ENCODE peak calls at places on chromosome X, in four cellular contexts. K is H9, Y is mesendoderm, U is H1. D is an unnamed sample. For H3K79me2, the result is how much of the 10 kb centered on the place peaks cover.

GRCh38 chrX:21747523-21747922 is 10.4 kb downstream of the SMPX start:
- DNase-seq in K (no peak), Y (peak), U (no peak), D (no peak)

GRCh38 chrX:119880552-119881437 is 9.2 kb downstream of the NDUFA1 start:
- DNase-seq in K (peak), Y (peak), U (no peak), D (peak)

GRCh38 chrX:153722704-153723350 is 1.4 kb downstream of the BCAP31 start:
- DNase-seq in K (no peak), Y (no peak), U (no peak), D (peak)

GRCh38 chrX:154505726-154506125 is 10.3 kb downstream of the FAM3A start:
- DNase-seq in K (no peak), Y (no peak), U (no peak), D (no peak)

GRCh38 chrX:134172588-134173259 is 64.3 kb upstream of the CCDC160 start:
- DNase-seq in K (no peak), Y (peak), U (no peak), D (peak)

GRCh38 chrX:54208531-54208930 is 25.5 kb upstream of the FAM120C start:
- DNase-seq in K (no peak), Y (no peak), U (no peak), D (no peak)

GRCh38 chrX:150482537-150483217 is 85.7 kb upstream of the MTM1 start:
- DNase-seq in K (no peak), Y (peak), U (no peak), D (peak)

GRCh38 chrX:67607436-67607835 is 63.6 kb downstream of the AR start:
- DNase-seq in K (no peak), Y (no peak), U (no peak), D (no peak)

GRCh38 chrX:134669378-134670098 is 11.3 kb upstream of the PLAC1 start:
- DNase-seq in K (no peak), Y (peak), U (no peak), D (no peak)

GRCh38 chrX:107556967-107557366 is 71.3 kb upstream of the PRPS1 start:
- DNase-seq in K (no peak), Y (no peak), U (no peak), D (no peak)

GRCh38 chrX:12978205-12979010 is 3.5 kb downstream of the TMSB4X start:
- DNase-seq in K (peak), Y (peak), U (no peak), D (no peak)

GRCh38 chrX:153632612-153632980 is 14.4 kb upstream of the DUSP9 start:
- DNase-seq in K (no peak), Y (no peak), U (no peak), D (no peak)

GRCh38 chrX:149825424-149825823 is 43.7 kb downstream of the MAGEA9 start:
- DNase-seq in K (peak), Y (peak), U (peak), D (no peak)

GRCh38 chrX:152817082-152817744 is 13.3 kb downstream of the CETN2 start:
- DNase-seq in K (no peak), Y (peak), U (no peak), D (no peak)

GRCh38 chrX:80354966-80355465 is 65.2 kb upstream of the TENT5D start:
- DNase-seq in K (no peak), Y (no peak), U (no peak), D (no peak)

GRCh38 chrX:107102980-107103379 is 15.6 kb downstream of the RBM41 start:
- DNase-seq in K (no peak), Y (peak), U (no peak), D (no peak)

GRCh38 chrX:2650865-2651264 is 40.2 kb upstream of the CD99 start:
- DNase-seq in K (no peak), Y (no peak), U (no peak), D (no peak)

GRCh38 chrX:131987252-131987651 is 35.9 kb upstream of the STK26 start:
- DNase-seq in K (no peak), Y (no peak), U (no peak), D (no peak)

GRCh38 chrX:150694738-150695410 is 1.7 kb downstream of the MTMR1 start:
- DNase-seq in K (no peak), Y (no peak), U (no peak), D (no peak)

GRCh38 chrX:136762820-136763452 is 17.8 kb downstream of the ARHGEF6 start:
- DNase-seq in K (no peak), Y (peak), U (no peak), D (no peak)

DNA sequence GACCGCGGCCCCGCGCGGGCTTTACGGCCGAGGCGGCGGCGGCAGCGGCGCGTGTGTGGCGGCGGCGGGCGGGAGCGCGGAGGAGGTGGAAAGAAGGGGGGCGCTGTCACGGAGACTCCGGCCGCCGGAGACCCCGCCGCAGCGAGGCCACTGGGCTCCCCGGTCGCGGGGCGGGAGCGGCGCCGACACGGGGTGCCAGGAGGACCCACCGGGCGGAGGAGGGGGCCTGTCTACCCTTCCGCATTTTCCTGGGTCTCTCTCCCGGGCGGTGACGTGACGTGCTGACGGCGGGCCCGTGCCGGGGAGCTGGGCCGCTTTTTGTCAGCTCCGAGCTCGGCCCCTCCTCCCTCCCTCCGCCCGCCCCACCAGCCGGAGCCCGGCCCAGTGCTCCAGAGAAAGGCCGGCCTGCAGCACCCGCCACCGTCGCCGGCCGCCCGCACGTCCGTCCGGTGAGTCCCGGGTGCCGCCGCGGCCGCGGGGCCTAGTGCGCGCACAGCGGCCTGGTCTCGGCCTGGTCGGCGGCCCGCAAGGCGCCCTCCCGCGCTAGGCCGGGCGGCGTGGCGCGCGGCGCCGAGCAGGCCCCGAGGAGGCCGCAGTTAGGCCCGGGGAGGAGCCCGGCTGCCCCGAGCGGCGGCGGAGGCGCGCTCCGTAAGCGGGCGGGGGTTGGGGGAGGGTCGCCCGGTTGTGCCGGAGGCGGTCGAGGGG is at the start of gene ZFX:
- DNase-seq in K (peak), Y (peak), U (peak), D (peak)
- H2BK120ac ChIP-seq in K (peak), Y (peak), U (no peak), D (peak)

GRCh38 chrX:63747331-63747730 is 37.7 kb downstream of the ARHGEF9 start:
- DNase-seq in K (no peak), Y (no peak), U (no peak), D (peak)

GRCh38 chrX:63746278-63746677 is 38.7 kb downstream of the ARHGEF9 start:
- DNase-seq in K (no peak), Y (no peak), U (no peak), D (no peak)

GRCh38 chrX:63746715-63747114 is 38.3 kb downstream of the ARHGEF9 start:
- DNase-seq in K (no peak), Y (no peak), U (no peak), D (no peak)

GRCh38 chrX:63743596-63743995 is 41.4 kb downstream of the ARHGEF9 start:
- DNase-seq in K (no peak), Y (no peak), U (no peak), D (no peak)

GRCh38 chrX:63744850-63745249 is 40.2 kb downstream of the ARHGEF9 start:
- DNase-seq in K (no peak), Y (no peak), U (no peak), D (no peak)
- H3K79me2 ChIP-seq in K (under half), Y (under half), U (under half), D (under half)

DNA sequence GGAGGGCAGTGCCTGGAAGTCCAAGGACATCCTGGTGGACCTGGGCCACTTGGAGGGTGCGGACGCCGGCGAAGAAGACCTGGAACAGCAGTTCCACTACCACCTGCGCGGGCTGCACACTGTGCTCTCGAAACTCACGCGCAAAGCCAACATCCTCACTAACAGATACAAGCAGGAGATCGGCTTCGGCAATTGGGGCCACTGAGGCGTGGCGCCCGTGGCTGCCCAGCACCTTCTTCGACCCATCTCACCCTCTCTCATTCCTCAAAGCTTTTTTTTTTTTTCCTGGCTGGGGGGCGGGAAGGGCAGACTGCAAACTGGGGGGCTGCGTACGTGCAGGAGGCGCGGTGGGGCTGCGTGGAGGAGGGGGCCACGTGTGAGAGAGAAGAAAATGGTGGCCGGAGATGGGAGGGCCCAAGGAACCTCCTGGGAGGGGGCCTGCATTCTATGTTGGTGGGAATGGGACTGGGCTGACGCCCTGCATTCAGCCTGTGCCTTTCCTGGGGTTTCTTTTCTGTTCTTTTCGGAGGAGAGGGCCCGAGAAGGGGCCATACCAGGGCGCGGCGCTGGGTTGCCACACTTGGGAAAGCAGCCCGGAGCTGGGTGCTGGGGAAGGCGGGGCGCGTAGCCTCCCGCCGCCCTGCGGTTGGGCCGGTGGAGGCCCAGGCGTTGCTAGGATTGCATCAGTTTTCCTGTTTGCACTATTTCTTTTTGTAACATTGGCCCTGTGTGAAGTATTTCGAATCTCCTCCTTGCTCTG is 4.2 kb downstream of the MID1IP1 start:
- DNase-seq in K (peak), Y (peak), U (peak), D (peak)
- H2BK120ac ChIP-seq in K (no peak), Y (no peak), U (no peak), D (no peak)

GRCh38 chrX:110241816-110242215 is 76.1 kb downstream of the AMMECR1 start:
- DNase-seq in K (no peak), Y (no peak), U (no peak), D (no peak)
- H3K79me2 ChIP-seq in K (under half), Y (under half), U (under half), D (under half)

GRCh38 chrX:1394731-1395501 is 3.0 kb upstream of the SLC25A6 start:
- DNase-seq in K (no peak), Y (no peak), U (no peak), D (no peak)
- H2BK120ac ChIP-seq in K (no peak), Y (no peak), U (no peak), D (no peak)

GRCh38 chrX:77427586-77427985 is 19.6 kb upstream of the FGF16 start:
- DNase-seq in K (no peak), Y (no peak), U (no peak), D (no peak)

GRCh38 chrX:77426811-77427210 is 20.4 kb upstream of the FGF16 start:
- DNase-seq in K (no peak), Y (no peak), U (no peak), D (no peak)

DNA sequence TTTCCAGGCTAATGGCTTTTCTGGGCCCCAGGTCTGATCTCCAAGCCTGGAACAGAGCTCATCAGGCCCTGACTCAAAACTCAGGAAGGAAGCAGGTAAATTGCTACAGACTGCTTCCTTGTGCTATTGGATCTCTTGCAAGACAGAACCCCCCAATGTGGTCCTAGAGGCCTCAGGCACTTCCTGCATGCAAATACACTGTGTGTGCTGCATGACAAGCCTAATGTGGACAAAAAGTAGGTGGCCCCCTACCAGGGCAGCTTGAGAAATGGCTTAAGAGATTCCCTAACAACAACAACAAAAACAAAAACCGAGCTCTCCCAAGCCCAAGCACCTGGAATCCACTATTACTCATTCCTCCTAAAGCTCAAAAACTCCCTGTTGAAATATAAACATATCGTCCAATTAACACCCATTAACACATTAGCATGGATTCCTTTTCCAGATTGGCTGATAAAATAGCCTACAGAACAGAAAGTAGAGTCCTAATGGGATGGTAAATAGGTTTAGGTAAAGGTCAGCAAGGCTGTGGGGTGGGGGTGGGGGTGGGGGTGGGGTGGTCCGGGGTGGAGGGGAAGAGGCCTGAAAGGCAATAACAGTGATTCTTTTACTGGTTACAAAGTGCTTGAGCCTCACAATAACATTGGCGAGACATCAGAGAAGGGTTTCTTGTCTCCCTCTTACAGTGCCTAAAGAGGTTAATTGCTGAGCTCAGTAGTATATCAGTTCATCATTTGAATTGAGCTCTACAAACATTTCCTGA is 24.1 kb upstream of the FGF16 start:
- DNase-seq in K (peak), Y (peak), U (no peak), D (no peak)
- H3K79me2 ChIP-seq in K (under half), Y (under half), U (under half), D (under half)

DNA sequence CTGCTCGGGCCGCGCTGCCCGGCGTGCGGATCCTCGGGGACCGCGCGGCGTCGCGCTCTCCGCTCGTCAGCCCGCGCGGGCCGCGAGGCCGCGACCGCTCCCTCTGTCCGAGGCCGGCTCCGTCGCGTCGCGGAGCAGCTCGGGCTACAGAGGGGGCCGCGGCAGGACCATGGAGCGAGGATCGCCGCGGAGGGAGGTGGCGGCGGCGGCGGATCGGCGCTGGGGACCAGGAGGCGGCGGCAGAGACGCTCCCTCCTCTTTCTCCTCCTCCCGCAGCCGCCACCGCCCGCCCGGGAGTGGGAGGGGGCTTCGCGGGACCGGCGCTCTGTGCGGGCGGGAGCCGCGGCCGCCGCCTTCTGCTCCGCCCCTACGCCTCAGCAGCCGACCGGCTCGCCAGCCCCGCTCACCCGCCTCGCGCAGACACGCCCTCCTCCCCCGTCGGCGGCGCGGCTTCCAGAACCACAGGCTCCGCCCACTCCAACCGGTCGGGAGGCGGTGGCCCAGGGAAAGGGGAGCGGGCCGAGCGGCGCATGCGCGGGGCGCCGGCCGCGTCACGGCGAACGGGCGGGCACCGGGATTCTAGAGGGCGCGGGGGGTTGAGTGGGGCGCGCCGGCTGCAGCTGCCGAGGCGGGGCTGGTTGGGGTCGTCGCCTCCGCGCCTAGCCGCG is at the start of gene CASK:
- DNase-seq in K (peak), Y (peak), U (peak), D (peak)
- H2BK120ac ChIP-seq in K (no peak), Y (no peak), U (no peak), D (peak)

DNA sequence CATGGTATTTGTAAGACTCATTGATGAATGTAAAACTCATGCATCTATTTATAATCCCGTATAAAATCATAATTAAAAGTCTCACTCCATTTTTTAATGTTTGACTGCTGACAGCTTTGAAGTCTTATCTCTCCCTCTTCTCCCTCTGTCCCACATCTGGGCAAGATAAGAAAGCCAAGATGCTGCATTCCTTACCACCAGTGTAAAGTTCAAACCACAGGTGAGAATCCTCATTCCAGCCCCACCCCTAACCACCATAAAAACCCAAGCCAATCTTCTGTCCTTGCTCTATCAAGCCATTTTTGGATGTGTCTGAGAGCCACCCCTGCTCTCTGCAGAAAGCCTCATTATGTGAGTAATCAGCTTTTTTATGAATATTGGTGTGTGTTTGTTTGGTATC is 59.3 kb upstream of the MAGED1 start:
- DNase-seq in K (no peak), Y (peak), U (no peak), D (peak)
- H3K79me2 ChIP-seq in K (under half), Y (under half), U (under half), D (under half)

GRCh38 chrX:24260827-24261550 is 52.9 kb downstream of the SUPT20HL2 start:
- DNase-seq in K (no peak), Y (no peak), U (no peak), D (no peak)
- H2BK120ac ChIP-seq in K (no peak), Y (no peak), U (no peak), D (no peak)